ENCODE peak calls at places on chromosomes 2 and 18, in seven cellular contexts. One of them, this sample, is unnamed.

GRCh38 chr2:232473467-232473890 is 14.2 kb downstream of the ECEL1 start:
- DNase-seq in T-helper 9 cell: no peak
- DNase-seq in D341Med: peak; percentile 79
- DNase-seq in stomach: no peak
- DNase-seq in HuH-7: no peak
- DNase-seq in NCI-H1105 treated with DMSO at 0.1 percent for 48 hours: peak; percentile 81
- DNase-seq in stimulated activated naive CD4-positive, alpha-beta T cell: no peak
- DNase-seq in this sample: peak; percentile 29

GRCh38 chr2:203225423-203226039 is 13.3 kb upstream of the CYP20A1 start:
- DNase-seq in T-helper 9 cell: peak; percentile 7
- DNase-seq in D341Med: no peak
- DNase-seq in stomach: no peak
- DNase-seq in HuH-7: no peak
- DNase-seq in NCI-H1105 treated with DMSO at 0.1 percent for 48 hours: peak; percentile 18
- DNase-seq in stimulated activated naive CD4-positive, alpha-beta T cell: peak; percentile 8
- DNase-seq in this sample: peak; percentile 15

GRCh38 chr18:73668051-73668450 is 479.6 kb downstream of the FBXO15 start:
- DNase-seq in T-helper 9 cell: no peak
- DNase-seq in D341Med: no peak
- DNase-seq in stomach: no peak
- DNase-seq in HuH-7: no peak
- DNase-seq in NCI-H1105 treated with DMSO at 0.1 percent for 48 hours: no peak
- DNase-seq in stimulated activated naive CD4-positive, alpha-beta T cell: no peak
- DNase-seq in this sample: no peak

GRCh38 chr2:194383404-194383803 is 1273.6 kb upstream of the SLC39A10 start:
- DNase-seq in T-helper 9 cell: no peak
- DNase-seq in D341Med: no peak
- DNase-seq in stomach: no peak
- DNase-seq in HuH-7: no peak
- DNase-seq in NCI-H1105 treated with DMSO at 0.1 percent for 48 hours: no peak
- DNase-seq in stimulated activated naive CD4-positive, alpha-beta T cell: no peak
- DNase-seq in this sample: no peak

GRCh38 chr2:133371286-133371685 is 197.0 kb downstream of the NCKAP5 start:
- DNase-seq in T-helper 9 cell: no peak
- DNase-seq in D341Med: no peak
- DNase-seq in stomach: no peak
- DNase-seq in HuH-7: no peak
- DNase-seq in NCI-H1105 treated with DMSO at 0.1 percent for 48 hours: no peak
- DNase-seq in stimulated activated naive CD4-positive, alpha-beta T cell: no peak
- DNase-seq in this sample: no peak

GRCh38 chr2:218028189-218028495 is 25.3 kb upstream of the TNS1 start:
- DNase-seq in T-helper 9 cell: no peak
- DNase-seq in D341Med: peak; percentile 5
- DNase-seq in stomach: peak; percentile 22
- DNase-seq in HuH-7: peak; percentile 3
- DNase-seq in NCI-H1105 treated with DMSO at 0.1 percent for 48 hours: no peak
- DNase-seq in stimulated activated naive CD4-positive, alpha-beta T cell: no peak
- DNase-seq in this sample: no peak

GRCh38 chr2:110125292-110125691 is 9.7 kb upstream of the MALL start:
- DNase-seq in T-helper 9 cell: no peak
- DNase-seq in D341Med: no peak
- DNase-seq in stomach: no peak
- DNase-seq in HuH-7: no peak
- DNase-seq in NCI-H1105 treated with DMSO at 0.1 percent for 48 hours: no peak
- DNase-seq in stimulated activated naive CD4-positive, alpha-beta T cell: no peak
- DNase-seq in this sample: no peak

GRCh38 chr2:135993421-135993820 is 8.0 kb upstream of the DARS1 start:
- DNase-seq in T-helper 9 cell: no peak
- DNase-seq in D341Med: no peak
- DNase-seq in stomach: no peak
- DNase-seq in HuH-7: no peak
- DNase-seq in NCI-H1105 treated with DMSO at 0.1 percent for 48 hours: no peak
- DNase-seq in stimulated activated naive CD4-positive, alpha-beta T cell: no peak
- DNase-seq in this sample: no peak

GRCh38 chr2:186274936-186275575 is 211.0 kb upstream of the ZC3H15 start:
- DNase-seq in T-helper 9 cell: no peak
- DNase-seq in D341Med: no peak
- DNase-seq in stomach: no peak
- DNase-seq in HuH-7: no peak
- DNase-seq in NCI-H1105 treated with DMSO at 0.1 percent for 48 hours: no peak
- DNase-seq in stimulated activated naive CD4-positive, alpha-beta T cell: no peak
- DNase-seq in this sample: no peak

GRCh38 chr18:10685484-10685883 is 159.7 kb downstream of the NAPG start:
- DNase-seq in T-helper 9 cell: no peak
- DNase-seq in D341Med: no peak
- DNase-seq in stomach: no peak
- DNase-seq in HuH-7: no peak
- DNase-seq in NCI-H1105 treated with DMSO at 0.1 percent for 48 hours: no peak
- DNase-seq in stimulated activated naive CD4-positive, alpha-beta T cell: no peak
- DNase-seq in this sample: no peak

This sample was measured in NCI-H1694 treated with DMSO at 0.1 percent for 48 hours.